ENCODE peak calls at places on chromosomes 1 and 21, in eight cellular contexts. E, O, N, T, M, H, L and Y are unnamed samples.

GRCh38 chr1:8607906-8608305 is 209.5 kb downstream of the RERE start:
- DNase-seq in E (no peak), M (no peak), O (no peak), L (no peak), N (no peak), H (no peak), T (no peak), Y (no peak)

GRCh38 chr1:20994176-20994575 is 182.5 kb downstream of the EIF4G3 start:
- DNase-seq in M (no peak), L (no peak), T (no peak), E (no peak), N (no peak), O (no peak), H (peak), Y (no peak)

GRCh38 chr1:226001088-226001487 is 1.9 kb upstream of the SDE2 start:
- DNase-seq in M (no peak), T (no peak), N (no peak), H (no peak), E (no peak), O (no peak), L (no peak), Y (no peak)

GRCh38 chr1:244732846-244733450 is 80.0 kb downstream of the DESI2 start:
- DNase-seq in N (no peak), E (no peak), T (no peak), H (no peak), O (peak), M (no peak), L (no peak), Y (no peak)

GRCh38 chr1:26786437-26787380 is 1.0 kb upstream of the PIGV start:
- DNase-seq in M (peak), N (peak), O (no peak), T (no peak), H (no peak), L (no peak), E (peak), Y (peak)

GRCh38 chr1:232667094-232667780 is 37.3 kb upstream of the SIPA1L2 start:
- DNase-seq in N (no peak), L (no peak), O (no peak), M (no peak), H (no peak), T (no peak), E (no peak), Y (no peak)

GRCh38 chr1:154753426-154753825 is 116.7 kb downstream of the KCNN3 start:
- DNase-seq in L (no peak), T (no peak), N (no peak), M (no peak), H (no peak), O (no peak), E (no peak), Y (no peak)

GRCh38 chr1:165257969-165258459 is 98.5 kb downstream of the LMX1A start:
- DNase-seq in O (peak), T (no peak), L (no peak), E (peak), N (peak), M (peak), H (peak), Y (peak)

GRCh38 chr1:230632273-230632873 is 9.9 kb upstream of the COG2 start:
- DNase-seq in E (no peak), O (no peak), N (peak), L (no peak), T (no peak), M (no peak), H (peak), Y (no peak)

GRCh38 chr1:114219247-114219872 is 65.7 kb upstream of the SYT6 start:
- DNase-seq in N (peak), M (no peak), T (no peak), H (no peak), E (no peak), L (no peak), O (no peak), Y (no peak)

GRCh38 chr1:27602510-27603319 is 1.2 kb downstream of the AHDC1 start:
- DNase-seq in M (peak), T (peak), N (peak), L (peak), O (peak), H (peak), E (peak), Y (peak)

GRCh38 chr1:51189421-51190073 is 46.5 kb upstream of the RNF11 start:
- DNase-seq in E (no peak), L (peak), T (peak), N (peak), M (peak), O (no peak), H (peak), Y (peak)

GRCh38 chr1:181255270-181255929 is 166.9 kb downstream of the IER5 start:
- DNase-seq in H (no peak), L (no peak), T (no peak), M (no peak), O (no peak), N (peak), E (no peak), Y (no peak)

GRCh38 chr21:44932366-44933181 is 7.3 kb upstream of the SLX9 start:
- DNase-seq in T (peak), N (no peak), E (peak), M (peak), L (peak), O (peak), H (no peak), Y (no peak)

GRCh38 chr1:173113015-173113741 is 62.4 kb upstream of the TNFSF18 start:
- DNase-seq in E (no peak), T (no peak), L (no peak), N (peak), H (no peak), M (no peak), O (no peak), Y (no peak)

GRCh38 chr1:84379128-84379527 is 19.2 kb upstream of the DNASE2B start:
- DNase-seq in T (no peak), E (no peak), O (no peak), H (no peak), M (no peak), L (no peak), N (peak), Y (no peak)